ENCODE peak calls at places on chromosomes 4 and X, in seven cellular contexts. V, D, E, T, P, Y and R are unnamed samples.

GRCh38 chrX:151870603-151871002 is 42.1 kb upstream of the MAGEA4 start:
- DNase-seq in Y (no peak), T (no peak), V (peak; percentile 56), P (no peak), E (no peak), D (no peak), R (no peak)

GRCh38 chrX:38985375-38985774 is 184.1 kb downstream of the MID1IP1 start:
- DNase-seq in V (peak; percentile 11), Y (no peak), D (no peak), E (no peak), P (no peak), T (peak; percentile 9), R (no peak)

GRCh38 chr4:143256456-143256855 is 71.7 kb downstream of the USP38 start:
- DNase-seq in V (no peak), T (no peak), E (no peak), Y (no peak), D (no peak), P (no peak), R (no peak)

GRCh38 chrX:16885628-16886027 is 15.5 kb upstream of the RBBP7 start:
- DNase-seq in D (no peak), E (no peak), Y (no peak), T (no peak), P (no peak), V (no peak), R (no peak)

GRCh38 chr4:163165217-163166017 is 1.3 kb downstream of the NAF1 start:
- DNase-seq in T (peak; percentile 29), E (no peak), P (no peak), V (peak; percentile 34), D (no peak), Y (no peak), R (no peak)

GRCh38 chr4:149344436-149344835 is 471.2 kb downstream of the IQCM start:
- DNase-seq in E (no peak), V (peak; percentile 34), P (no peak), D (no peak), Y (no peak), T (no peak), R (no peak)

GRCh38 chrX:134244043-134244442 is 7.1 kb downstream of the CCDC160 start:
- DNase-seq in Y (no peak), E (no peak), T (no peak), P (no peak), V (peak; percentile 33), D (no peak), R (no peak)

GRCh38 chr4:79685542-79685941 is 277.5 kb upstream of the GK2 start:
- DNase-seq in P (no peak), V (no peak), D (no peak), Y (no peak), E (no peak), T (no peak), R (no peak)

GRCh38 chr4:176789955-176790354 is 2.8 kb downstream of the VEGFC start:
- DNase-seq in V (peak; percentile 81), D (no peak), E (no peak), T (peak; percentile 3), P (no peak), Y (no peak), R (no peak)

GRCh38 chr4:118758293-118758692 is 73.1 kb downstream of the METTL14 start:
- DNase-seq in V (peak; percentile 85), E (no peak), P (no peak), D (no peak), T (no peak), Y (no peak), R (no peak)

GRCh38 chrX:134599173-134599914 is 58.9 kb downstream of the PLAC1 start:
- DNase-seq in V (peak; percentile 63), Y (no peak), T (no peak), D (no peak), E (no peak), P (no peak), R (peak; percentile 13)

GRCh38 chr4:133130171-133130570 is 18.9 kb upstream of the PCDH10 start:
- DNase-seq in D (no peak), V (no peak), Y (no peak), T (no peak), E (no peak), P (no peak), R (no peak)

GRCh38 chr4:14894392-14895292 is 107.6 kb upstream of the CPEB2 start:
- DNase-seq in P (no peak), V (no peak), Y (no peak), D (no peak), E (no peak), T (no peak), R (no peak)

GRCh38 chr4:173696551-173696950 is 166.5 kb upstream of the HAND2 start:
- DNase-seq in E (no peak), P (no peak), V (no peak), Y (no peak), D (no peak), T (no peak), R (no peak)

GRCh38 chr4:173700650-173701049 is 170.6 kb upstream of the HAND2 start:
- DNase-seq in Y (no peak), V (no peak), P (no peak), D (no peak), T (peak; percentile 11), E (no peak), R (no peak)

GRCh38 chr4:173699841-173700475 is 169.9 kb upstream of the HAND2 start:
- DNase-seq in P (no peak), T (no peak), Y (no peak), D (no peak), E (no peak), V (no peak), R (no peak)

GRCh38 chr4:173697840-173698239 is 167.8 kb upstream of the HAND2 start:
- DNase-seq in P (no peak), T (no peak), D (no peak), V (no peak), E (no peak), Y (no peak), R (no peak)

DNA sequence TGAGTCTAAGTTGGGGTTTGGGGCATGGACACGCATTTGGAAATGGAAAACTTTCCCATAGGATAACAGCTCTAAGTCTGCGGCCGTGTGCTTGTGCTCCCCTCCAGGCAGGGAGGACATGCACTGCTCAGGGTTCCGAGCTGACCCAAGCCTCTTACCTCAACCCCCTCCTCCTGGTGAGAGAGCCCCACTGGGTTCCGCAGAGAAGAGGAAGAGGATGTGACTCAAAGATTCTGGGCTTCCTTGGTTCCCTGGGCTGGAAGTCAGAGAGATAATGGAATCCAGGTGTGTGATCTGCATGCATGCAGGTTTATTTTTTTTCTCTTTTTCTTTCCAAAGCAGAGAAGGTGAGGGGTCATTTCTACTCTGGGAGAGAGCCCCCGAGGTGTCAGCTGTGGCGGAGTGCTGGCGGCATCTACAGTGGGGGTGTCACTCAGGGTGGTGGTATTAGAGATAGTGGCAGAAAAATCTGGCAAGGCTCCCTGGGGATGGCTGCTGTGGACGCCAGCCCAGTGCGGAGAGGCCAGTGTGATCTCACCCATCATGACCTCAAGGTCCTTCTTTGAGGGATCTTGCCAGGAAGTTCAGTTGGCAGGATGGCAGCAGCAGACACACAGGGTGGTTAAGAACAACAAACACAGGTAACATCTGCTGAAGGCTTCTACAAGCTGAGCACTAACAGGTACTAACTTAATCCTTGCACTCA is 168.7 kb upstream of the HAND2 start:
- DNase-seq in T (no peak), Y (no peak), V (no peak), E (no peak), D (no peak), P (no peak), R (no peak)
- TF ChIP-seq POLR2A in T (no peak), Y (no peak), V (no peak), E (no peak), D (no peak), P (no peak), R (no peak)

GRCh38 chr4:155007660-155008176 is 200.7 kb upstream of the NPY2R start:
- DNase-seq in T (peak; percentile 2), E (no peak), Y (no peak), P (no peak), D (no peak), V (no peak), R (no peak)

GRCh38 chr4:155008389-155008788 is 200.0 kb upstream of the NPY2R start:
- DNase-seq in Y (no peak), T (no peak), P (no peak), E (no peak), V (no peak), D (no peak), R (no peak)

GRCh38 chr4:155011163-155011825 is 197.1 kb upstream of the NPY2R start:
- DNase-seq in Y (no peak), T (no peak), D (no peak), E (no peak), P (no peak), V (no peak), R (no peak)

GRCh38 chr4:155012469-155012868 is 196.0 kb upstream of the NPY2R start:
- DNase-seq in V (no peak), Y (no peak), D (no peak), E (no peak), T (no peak), P (no peak), R (no peak)

GRCh38 chr4:155009288-155009687 is 199.1 kb upstream of the NPY2R start:
- DNase-seq in T (no peak), P (no peak), Y (no peak), D (no peak), E (no peak), V (no peak), R (no peak)
- H3K4me1 ChIP-seq in T (no peaks in the 10 kb centered on the region), P (no peaks in the 10 kb centered on the region), Y (no peaks in the 10 kb centered on the region), D (no peaks in the 10 kb centered on the region), E (no peaks in the 10 kb centered on the region), V (no peaks in the 10 kb centered on the region), R (no peaks in the 10 kb centered on the region)

DNA sequence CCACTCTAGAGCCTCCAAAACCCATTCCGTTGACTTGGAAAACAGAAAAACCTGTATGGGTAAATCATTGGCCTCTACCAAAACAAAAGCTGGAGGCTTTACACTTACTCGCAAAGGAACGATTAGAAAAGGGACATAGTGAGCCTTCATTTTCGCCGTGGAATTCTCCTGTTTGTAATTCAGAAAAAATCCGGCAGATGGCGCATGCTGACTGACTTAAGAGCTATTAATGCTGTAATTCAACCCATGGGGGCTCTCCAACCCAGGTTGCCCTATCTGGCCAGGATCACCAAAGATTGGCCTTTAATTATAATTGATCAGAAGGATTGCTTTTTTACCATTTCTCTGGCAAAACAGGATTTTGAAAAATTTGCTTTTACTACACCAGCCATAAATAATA is 60.8 kb downstream of the ZNF732 start:
- DNase-seq in D (no peak), E (peak; percentile 74), P (peak; percentile 44), T (peak; percentile 58), V (no peak), Y (peak; percentile 56), R (peak; percentile 71)
- TF ChIP-seq POLR2A in D (no peak), E (no peak), P (no peak), T (no peak), V (no peak), Y (no peak), R (no peak)

GRCh38 chrX:7110821-7111276 is 36.7 kb upstream of the STS start:
- DNase-seq in V (no peak), P (no peak), T (peak; percentile 32), Y (no peak), D (no peak), E (no peak), R (no peak)

GRCh38 chrX:7111518-7111917 is 36.0 kb upstream of the STS start:
- DNase-seq in P (no peak), E (no peak), Y (no peak), V (no peak), D (no peak), T (no peak), R (no peak)

GRCh38 chrX:7109838-7110793 is 37.4 kb upstream of the STS start:
- DNase-seq in P (no peak), T (no peak), Y (no peak), D (no peak), V (no peak), E (no peak), R (no peak)

GRCh38 chrX:7107968-7108480 is 39.5 kb upstream of the STS start:
- DNase-seq in T (no peak), E (peak; percentile 59), Y (no peak), P (no peak), V (no peak), D (no peak), R (no peak)

GRCh38 chrX:7108995-7109634 is 38.4 kb upstream of the STS start:
- DNase-seq in P (no peak), Y (no peak), T (no peak), D (no peak), V (no peak), E (no peak), R (no peak)
- H3K4me1 ChIP-seq in P (peaks cover 28% of the 10 kb centered on the region), Y (peaks cover 6% of the 10 kb centered on the region), T (no peaks in the 10 kb centered on the region), D (no peaks in the 10 kb centered on the region), V (peaks cover 5% of the 10 kb centered on the region), E (no peaks in the 10 kb centered on the region), R (peaks cover 17% of the 10 kb centered on the region)